ENCODE peak calls at places on chromosome 6, in five cellular contexts. M, O, A, U and Q are unnamed samples.

GRCh38 chr6:116010400-116011095 is 50.1 kb downstream of the FRK start:
- DNase-seq in M (peak; percentile 74), O (peak; percentile 42), A (peak; percentile 75), U (no peak), Q (peak; percentile 77)

GRCh38 chr6:97591955-97592354 is 308.9 kb upstream of the MMS22L start:
- DNase-seq in M (peak; percentile 64), O (no peak), A (no peak), U (no peak), Q (peak; percentile 84)

GRCh38 chr6:40874495-40874894 is 164.5 kb downstream of the UNC5CL start:
- DNase-seq in M (peak; percentile 58), O (no peak), A (no peak), U (no peak), Q (peak; percentile 69)

GRCh38 chr6:25564953-25565352 is 87.1 kb upstream of the SCGN start:
- DNase-seq in M (no peak), O (no peak), A (no peak), U (no peak), Q (no peak)

GRCh38 chr6:34036357-34037069 is 109.4 kb downstream of the GRM4 start:
- DNase-seq in M (no peak), O (no peak), A (no peak), U (peak; percentile 30), Q (no peak)

GRCh38 chr6:3987072-3987471 is 91.9 kb downstream of the FAM217A start:
- DNase-seq in M (no peak), O (no peak), A (no peak), U (no peak), Q (peak; percentile 50)

GRCh38 chr6:56904068-56904467 is 50.8 kb upstream of the BEND6 start:
- DNase-seq in M (no peak), O (no peak), A (no peak), U (no peak), Q (no peak)

GRCh38 chr6:148438593-148438992 is 96.0 kb downstream of the SASH1 start:
- DNase-seq in M (peak; percentile 2), O (no peak), A (no peak), U (no peak), Q (no peak)

GRCh38 chr6:79427721-79428120 is 109.5 kb downstream of the LCA5 start:
- DNase-seq in M (no peak), O (no peak), A (no peak), U (no peak), Q (no peak)

GRCh38 chr6:47853766-47854165 is 71.9 kb downstream of the OPN5 start:
- DNase-seq in M (no peak), O (no peak), A (no peak), U (no peak), Q (no peak)
- H3K4me3 ChIP-seq in M (no peak overlapping the region), O (no peak overlapping the region), A (no peak overlapping the region), U (no peak overlapping the region), Q (no peak overlapping the region)

GRCh38 chr6:158481612-158482473 is 78.0 kb upstream of the TMEM181 start:
- DNase-seq in M (no peak), O (no peak), A (no peak), U (no peak), Q (no peak)
- H2AFZ ChIP-seq in M (no peak overlapping the region), O (no peak overlapping the region), A (no peak overlapping the region), U (no peak overlapping the region), Q (no peak overlapping the region)

GRCh38 chr6:63814459-63814858 is 178.9 kb downstream of the PHF3 start:
- DNase-seq in M (no peak), O (no peak), A (no peak), U (no peak), Q (no peak)
- TF ChIP-seq CREB1 in M (no peak), O (no peak), A (no peak), U (no peak), Q (no peak)

DNA sequence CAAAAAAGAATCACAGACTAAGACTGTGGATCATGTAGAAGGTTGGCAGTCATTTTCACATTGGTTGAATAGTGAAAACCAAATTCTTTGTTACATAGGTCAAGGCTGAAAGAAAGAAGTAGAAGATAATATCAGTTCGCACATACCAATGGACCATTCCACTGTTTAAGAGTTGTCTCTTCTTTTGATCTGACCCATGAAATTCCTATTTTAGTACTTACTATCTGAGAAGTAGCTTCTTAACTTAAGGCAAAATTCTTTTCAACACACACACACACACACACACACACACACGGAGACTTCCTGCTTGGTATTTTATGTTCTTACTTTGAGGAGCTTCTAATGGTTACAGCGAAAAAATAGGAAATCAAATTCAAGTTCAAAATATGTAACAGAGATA is 114.0 kb upstream of the SLC35B3 start:
- DNase-seq in M (no peak), O (no peak), A (no peak), U (no peak), Q (no peak)
- H3K4me3 ChIP-seq in M (no peak overlapping the region), O (no peak overlapping the region), A (no peak overlapping the region), U (no peak overlapping the region), Q (no peak overlapping the region)

DNA sequence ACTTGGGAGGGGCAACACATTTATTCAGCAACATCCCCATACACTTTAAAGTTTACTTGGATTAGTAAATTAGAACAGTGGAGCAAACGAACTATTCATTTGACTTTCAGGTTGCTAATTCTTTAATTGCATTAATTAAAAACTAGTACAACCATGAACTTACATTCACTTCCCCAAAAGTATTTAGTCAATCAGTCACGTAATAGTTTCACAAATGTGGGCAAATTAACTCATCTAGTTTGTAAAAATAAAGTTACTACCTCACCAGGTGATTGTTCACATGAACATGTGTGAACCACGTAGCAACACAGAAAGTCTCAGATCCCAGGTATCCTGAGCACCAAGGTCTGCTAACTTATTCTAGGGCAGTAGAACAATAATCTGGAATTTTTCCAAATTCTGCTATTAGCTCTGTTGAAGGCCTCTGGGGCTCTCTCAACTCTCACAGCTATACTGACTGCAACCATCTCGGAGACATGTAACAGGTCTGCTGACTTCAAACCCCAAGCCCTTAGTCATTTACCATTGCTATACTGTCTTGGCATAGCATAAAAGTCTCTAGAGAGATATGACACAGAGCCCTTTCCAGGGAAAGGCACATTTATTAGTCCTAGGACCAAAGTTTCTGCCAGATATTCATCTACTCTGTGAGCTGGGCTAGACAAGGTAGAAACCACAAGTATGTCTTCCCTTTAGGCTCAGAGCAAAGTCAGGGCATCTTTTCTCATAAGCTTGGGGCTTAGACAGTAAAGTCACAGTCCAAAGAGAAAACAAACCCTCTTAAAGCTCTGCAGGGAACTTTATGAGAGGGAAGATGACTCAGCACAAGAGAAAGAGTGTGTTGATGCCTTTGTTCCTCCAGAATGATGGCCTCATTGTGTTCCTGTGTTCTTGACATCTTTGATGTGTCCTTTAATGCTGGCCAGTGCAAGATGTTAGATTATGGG is 50.9 kb upstream of the CCDC28A start:
- DNase-seq in M (no peak), O (no peak), A (peak; percentile 19), U (no peak), Q (no peak)
- H2AFZ ChIP-seq in M (peak overlapping the region; percentile 4), O (no peak overlapping the region), A (no peak overlapping the region), U (no peak overlapping the region), Q (no peak overlapping the region)

GRCh38 chr6:150418825-150419594 is 50.2 kb downstream of the IYD start:
- DNase-seq in M (peak; percentile 75), O (peak; percentile 67), A (peak; percentile 21), U (no peak), Q (peak; percentile 84)

GRCh38 chr6:150417899-150418824 is 49.4 kb downstream of the IYD start:
- DNase-seq in M (no peak), O (peak; percentile 34), A (peak; percentile 63), U (peak; percentile 40), Q (peak; percentile 78)

GRCh38 chr6:150420428-150420827 is 51.6 kb downstream of the IYD start:
- DNase-seq in M (no peak), O (no peak), A (no peak), U (no peak), Q (no peak)

GRCh38 chr6:150417247-150417646 is 48.4 kb downstream of the IYD start:
- DNase-seq in M (no peak), O (no peak), A (no peak), U (no peak), Q (no peak)

DNA sequence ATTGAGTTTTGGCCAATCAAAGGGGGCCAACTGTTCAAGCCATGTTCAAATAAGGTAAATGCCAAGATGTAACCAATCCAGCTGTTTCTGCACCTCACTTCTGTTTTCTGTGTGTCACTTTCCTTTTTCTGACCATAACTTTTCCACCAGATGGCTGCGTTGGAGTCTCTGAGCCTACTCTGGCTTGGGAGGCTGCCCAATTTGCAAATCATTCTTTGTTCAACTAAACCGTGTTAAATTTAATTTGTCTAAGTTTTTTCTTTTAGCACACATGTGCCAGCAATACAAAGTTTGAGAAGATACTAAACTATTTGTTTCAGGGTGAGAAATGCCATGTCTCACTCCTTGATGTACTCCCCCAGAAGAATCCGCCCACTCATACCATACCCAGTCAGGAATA is 52.1 kb downstream of the IYD start:
- DNase-seq in M (no peak), O (no peak), A (no peak), U (no peak), Q (no peak)
- TF ChIP-seq CREB1 in M (no peak), O (no peak), A (no peak), U (no peak), Q (no peak)

GRCh38 chr6:131022691-131023090 is 40.4 kb downstream of the EPB41L2 start:
- DNase-seq in M (no peak), O (no peak), A (no peak), U (no peak), Q (no peak)
- H3K4me3 ChIP-seq in M (no peak overlapping the region), O (no peak overlapping the region), A (no peak overlapping the region), U (no peak overlapping the region), Q (no peak overlapping the region)

DNA sequence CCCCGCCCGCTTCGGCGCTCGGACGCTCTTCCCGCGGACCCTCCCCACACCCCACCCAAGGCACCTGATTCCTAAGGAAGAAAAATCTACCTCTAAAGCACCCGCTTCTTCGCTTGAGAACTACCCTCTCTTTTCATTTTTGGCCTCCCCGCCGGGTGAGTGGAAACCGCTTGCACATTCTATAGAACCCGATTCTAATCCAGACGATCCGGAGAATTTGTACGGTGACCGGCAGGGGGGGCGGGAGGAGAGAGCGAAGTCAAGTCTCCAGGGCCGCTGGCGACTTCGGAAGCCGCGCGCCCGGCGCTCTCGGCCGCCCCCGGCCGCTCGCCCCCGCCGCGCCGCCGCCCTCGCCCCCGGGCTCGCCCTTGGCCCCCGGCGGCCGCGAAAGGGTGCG is at the start of gene RBM24:
- DNase-seq in M (peak; percentile 82), O (no peak), A (peak; percentile 66), U (no peak), Q (peak; percentile 80)
- H2AFZ ChIP-seq in M (peak within 1 kb of the TSS; percentile 81), O (no peak within 1 kb of the TSS), A (peak within 1 kb of the TSS; percentile 36), U (no peak within 1 kb of the TSS), Q (peak within 1 kb of the TSS; percentile 99)

DNA sequence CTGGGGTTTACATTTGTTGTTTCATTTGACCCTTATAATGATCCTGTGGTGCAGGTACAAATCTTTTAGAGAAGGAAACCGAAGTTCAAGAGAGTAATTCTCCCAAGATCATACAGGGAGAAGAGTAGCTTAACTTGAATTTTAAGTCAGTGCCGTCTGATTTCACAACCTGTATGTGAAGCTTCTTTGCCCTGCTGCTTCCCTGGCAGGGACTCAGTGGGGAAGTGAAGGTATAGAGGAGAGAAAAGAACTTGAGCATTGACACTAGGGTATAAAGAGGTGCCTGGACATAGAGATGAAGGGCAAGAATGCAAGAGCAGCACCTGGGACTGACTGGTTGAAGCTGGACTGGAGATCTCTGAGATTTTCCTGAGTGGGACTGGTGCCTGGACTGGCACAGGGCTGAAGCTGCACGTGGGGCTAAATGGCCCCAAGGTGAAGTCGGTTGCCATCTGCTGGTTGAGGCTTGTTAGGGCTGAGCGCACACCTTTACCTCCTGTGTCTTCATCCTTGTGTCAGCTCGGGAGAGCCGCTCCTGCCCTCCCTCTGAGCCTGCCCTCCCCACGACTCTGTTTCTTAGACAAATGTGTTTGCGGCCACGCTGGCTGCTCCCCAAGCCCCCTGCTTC is 41.8 kb downstream of the FARS2 start:
- DNase-seq in M (peak; percentile 68), O (no peak), A (peak; percentile 73), U (peak; percentile 41), Q (peak; percentile 88)
- TF ChIP-seq CREB1 in M (no peak), O (no peak), A (no peak), U (no peak), Q (no peak)

GRCh38 chr6:167154291-167154690 is 3.5 kb downstream of the GPR31 start:
- DNase-seq in M (no peak), O (no peak), A (no peak), U (no peak), Q (no peak)
- H3K4me3 ChIP-seq in M (no peak overlapping the region), O (no peak overlapping the region), A (no peak overlapping the region), U (no peak overlapping the region), Q (no peak overlapping the region)